ENCODE peak calls at places on chromosomes 2 and 18, in ten cellular contexts. X is CD4-positive, alpha-beta T cell; L is NCI-H1436; F is trophoblast cell; T is endothelial cell; Z is chondrocyte; B is T-helper 2 cell; I is activated CD8-positive, alpha-beta memory T cell treated with anti-CD3 and anti-CD28 coated beads for 24 hours; G is central memory CD4-positive, alpha-beta T cell; O is uterus. C is an unnamed sample.

GRCh38 chr2:122519366-122519765 is 763.9 kb downstream of the TSN start:
- DNase-seq in X (no peak), L (no peak), F (no peak), T (no peak), Z (no peak), B (no peak), I (no peak), G (no peak), O (no peak), C (no peak)

GRCh38 chr2:209663149-209663548 is 108.5 kb upstream of the UNC80 start:
- DNase-seq in X (no peak), L (no peak), F (no peak), T (peak), Z (no peak), B (no peak), I (no peak), G (no peak), O (no peak), C (no peak)

GRCh38 chr2:190318931-190319556 is 582 bp downstream of the HIBCH start:
- DNase-seq in X (no peak), L (no peak), F (no peak), T (no peak), Z (no peak), B (no peak), I (no peak), G (no peak), O (no peak), C (no peak)

GRCh38 chr2:237616373-237617304 is 10.7 kb upstream of the LRRFIP1 start:
- DNase-seq in X (no peak), L (no peak), F (no peak), T (no peak), Z (no peak), B (no peak), I (no peak), G (peak), O (no peak), C (no peak)

GRCh38 chr2:41821167-41821566 is 226.7 kb upstream of the PKDCC start:
- DNase-seq in X (no peak), L (no peak), F (no peak), T (no peak), Z (no peak), B (no peak), I (no peak), G (no peak), O (no peak), C (no peak)

GRCh38 chr18:74826560-74826959 is 228.9 kb downstream of the ZNF407 start:
- DNase-seq in X (no peak), L (no peak), F (no peak), T (no peak), Z (no peak), B (no peak), I (no peak), G (no peak), O (no peak), C (no peak)

GRCh38 chr2:196101325-196101981 is 32.8 kb upstream of the DNAH7 start:
- DNase-seq in X (no peak), L (no peak), F (no peak), T (no peak), Z (no peak), B (no peak), I (peak), G (no peak), O (peak), C (no peak)

GRCh38 chr18:40072761-40073160 is 1882.3 kb upstream of the PIK3C3 start:
- DNase-seq in X (no peak), L (no peak), F (no peak), T (no peak), Z (no peak), B (no peak), I (no peak), G (no peak), O (no peak), C (no peak)

GRCh38 chr2:63790913-63791312 is 50.8 kb upstream of the UGP2 start:
- DNase-seq in X (no peak), L (no peak), F (peak), T (no peak), Z (no peak), B (no peak), I (no peak), G (no peak), O (peak), C (peak)

GRCh38 chr18:47113796-47114540 is 36.3 kb downstream of the HDHD2 start:
- DNase-seq in X (no peak), L (no peak), F (no peak), T (no peak), Z (no peak), B (no peak), I (no peak), G (no peak), O (no peak), C (no peak)

GRCh38 chr18:23356915-23357421 is 96.1 kb upstream of the RIOK3 start:
- DNase-seq in X (no peak), L (no peak), F (no peak), T (no peak), Z (no peak), B (no peak), I (no peak), G (no peak), O (no peak), C (no peak)

GRCh38 chr2:222424729-222425671 is 657 bp downstream of the SGPP2 start:
- DNase-seq in X (no peak), L (no peak), F (no peak), T (no peak), Z (peak), B (peak), I (peak), G (peak), O (no peak), C (peak)

GRCh38 chr2:174606336-174606735 is 8.7 kb upstream of the WIPF1 start:
- DNase-seq in X (no peak), L (no peak), F (peak), T (no peak), Z (no peak), B (no peak), I (peak), G (no peak), O (peak), C (peak)

GRCh38 chr2:161139098-161139987 is 20.9 kb upstream of the TANK start:
- DNase-seq in X (no peak), L (no peak), F (no peak), T (no peak), Z (no peak), B (peak), I (no peak), G (peak), O (no peak), C (no peak)

GRCh38 chr2:109005686-109006204 is 16.7 kb upstream of the EDAR start:
- DNase-seq in X (no peak), L (no peak), F (no peak), T (no peak), Z (no peak), B (no peak), I (no peak), G (no peak), O (no peak), C (no peak)

GRCh38 chr2:1707771-1708351 is 36.5 kb downstream of the PXDN start:
- DNase-seq in X (no peak), L (peak), F (peak), T (peak), Z (no peak), B (no peak), I (no peak), G (no peak), O (peak), C (peak)

GRCh38 chr2:74925361-74925786 is 33.1 kb upstream of the POLE4 start:
- DNase-seq in X (no peak), L (no peak), F (no peak), T (no peak), Z (no peak), B (no peak), I (no peak), G (no peak), O (no peak), C (no peak)

GRCh38 chr18:79714531-79715240 is 35.1 kb downstream of the CTDP1 start:
- DNase-seq in X (no peak), L (no peak), F (no peak), T (no peak), Z (no peak), B (no peak), I (no peak), G (no peak), O (no peak), C (no peak)

GRCh38 chr2:42012137-42012536 is 35.7 kb upstream of the PKDCC start:
- DNase-seq in X (no peak), L (no peak), F (no peak), T (no peak), Z (no peak), B (no peak), I (no peak), G (no peak), O (no peak), C (no peak)

GRCh38 chr2:36511858-36512630 is 85.9 kb downstream of the FEZ2 start:
- DNase-seq in X (no peak), L (no peak), F (no peak), T (no peak), Z (no peak), B (no peak), I (no peak), G (no peak), O (no peak), C (no peak)

GRCh38 chr2:233832414-233832813 is 21.9 kb downstream of the HJURP start:
- DNase-seq in X (no peak), L (no peak), F (no peak), T (no peak), Z (no peak), B (no peak), I (no peak), G (no peak), O (no peak), C (no peak)

GRCh38 chr2:228541794-228542193 is 360.3 kb upstream of the SPHKAP start:
- DNase-seq in X (no peak), L (no peak), F (no peak), T (no peak), Z (no peak), B (no peak), I (no peak), G (no peak), O (no peak), C (no peak)

GRCh38 chr2:38267270-38267925 is 109.7 kb downstream of the ATL2 start:
- DNase-seq in X (no peak), L (no peak), F (no peak), T (no peak), Z (no peak), B (no peak), I (no peak), G (no peak), O (no peak), C (no peak)

GRCh38 chr2:138030459-138030858 is 66.2 kb downstream of the HNMT start:
- DNase-seq in X (no peak), L (no peak), F (no peak), T (no peak), Z (no peak), B (no peak), I (no peak), G (no peak), O (no peak), C (no peak)

GRCh38 chr2:172092716-172093415 is 7.6 kb downstream of the DLX1 start:
- DNase-seq in X (no peak), L (no peak), F (no peak), T (no peak), Z (no peak), B (no peak), I (no peak), G (no peak), O (no peak), C (no peak)

GRCh38 chr2:238169021-238169707 is 10.4 kb downstream of the ERFE start:
- DNase-seq in X (no peak), L (no peak), F (no peak), T (no peak), Z (no peak), B (no peak), I (no peak), G (no peak), O (peak), C (no peak)

GRCh38 chr2:65416945-65417344 is 15.5 kb downstream of the SPRED2 start:
- DNase-seq in X (no peak), L (no peak), F (no peak), T (no peak), Z (no peak), B (peak), I (no peak), G (no peak), O (no peak), C (peak)

GRCh38 chr18:67425724-67426123 is 90.8 kb downstream of the DSEL start:
- DNase-seq in X (no peak), L (no peak), F (peak), T (no peak), Z (no peak), B (no peak), I (no peak), G (no peak), O (no peak), C (peak)

GRCh38 chr2:172082944-172083718 is 2.2 kb upstream of the DLX1 start:
- DNase-seq in X (no peak), L (no peak), F (no peak), T (no peak), Z (no peak), B (no peak), I (no peak), G (no peak), O (no peak), C (no peak)

GRCh38 chr2:229154381-229154780 is 116.7 kb downstream of the PID1 start:
- DNase-seq in X (no peak), L (no peak), F (peak), T (no peak), Z (no peak), B (no peak), I (no peak), G (no peak), O (no peak), C (peak)

GRCh38 chr18:27430595-27430994 is 245.5 kb upstream of the CHST9 start:
- DNase-seq in X (no peak), L (no peak), F (no peak), T (no peak), Z (no peak), B (no peak), I (no peak), G (no peak), O (no peak), C (no peak)

GRCh38 chr2:113186421-113186820 is 12.7 kb downstream of the PSD4 start:
- DNase-seq in X (no peak), L (no peak), F (no peak), T (no peak), Z (no peak), B (no peak), I (no peak), G (no peak), O (no peak), C (no peak)

GRCh38 chr18:28003451-28003850 is 173.5 kb downstream of the CDH2 start:
- DNase-seq in X (no peak), L (no peak), F (no peak), T (no peak), Z (no peak), B (no peak), I (no peak), G (no peak), O (no peak), C (no peak)

GRCh38 chr2:202034249-202035088 is 814 bp downstream of the FZD7 start:
- DNase-seq in X (no peak), L (no peak), F (peak), T (peak), Z (no peak), B (peak), I (peak), G (peak), O (peak), C (peak)